ENCODE peak calls at places on chromosomes 4 and X, in nine cellular contexts. A, M, O, N, L, R, J, U and H are unnamed samples.

GRCh38 chr4:165991325-165992180 is 118.5 kb downstream of the TLL1 start:
- DNase-seq in A (no peak), M (peak), O (no peak), N (no peak), L (no peak), R (no peak), J (no peak), U (no peak), H (no peak)

GRCh38 chr4:40586034-40586433 is 43.6 kb downstream of the RBM47 start:
- DNase-seq in A (no peak), M (peak), O (no peak), N (no peak), L (no peak), R (no peak), J (no peak), U (no peak), H (no peak)

GRCh38 chr4:39855909-39856512 is 121.7 kb downstream of the PDS5A start:
- DNase-seq in A (no peak), M (peak), O (no peak), N (no peak), L (no peak), R (no peak), J (no peak), U (no peak), H (no peak)

GRCh38 chr4:10461091-10461849 is 4.0 kb upstream of the ZNF518B start:
- DNase-seq in A (peak), M (peak), O (peak), N (peak), L (peak), R (no peak), J (no peak), U (no peak), H (peak)

GRCh38 chr4:89661490-89661889 is 175.5 kb downstream of the SNCA start:
- DNase-seq in A (no peak), M (peak), O (no peak), N (no peak), L (no peak), R (no peak), J (no peak), U (no peak), H (no peak)

GRCh38 chrX:68710870-68711576 is 63.6 kb downstream of the STARD8 start:
- DNase-seq in A (peak), M (peak), O (no peak), N (no peak), L (peak), R (peak), J (peak), U (peak), H (peak)

GRCh38 chr4:107520368-107520767 is 199.7 kb downstream of the PAPSS1 start:
- DNase-seq in A (no peak), M (no peak), O (no peak), N (no peak), L (no peak), R (no peak), J (no peak), U (no peak), H (no peak)

GRCh38 chr4:4249876-4250275 is 1.9 kb upstream of the TMEM128 start:
- DNase-seq in A (no peak), M (no peak), O (no peak), N (no peak), L (no peak), R (no peak), J (no peak), U (no peak), H (no peak)

GRCh38 chr4:156230151-156230550 is 276.5 kb upstream of the CTSO start:
- DNase-seq in A (no peak), M (no peak), O (no peak), N (no peak), L (no peak), R (no peak), J (no peak), U (no peak), H (no peak)

GRCh38 chrX:107628662-107629532 is 587 bp downstream of the PRPS1 start:
- DNase-seq in A (peak), M (peak), O (peak), N (peak), L (peak), R (no peak), J (peak), U (peak), H (peak)

GRCh38 chr4:138204507-138204906 is 37.6 kb downstream of the SLC7A11 start:
- DNase-seq in A (no peak), M (no peak), O (no peak), N (no peak), L (no peak), R (no peak), J (no peak), U (no peak), H (no peak)

GRCh38 chr4:166274136-166274761 is 401.2 kb downstream of the TLL1 start:
- DNase-seq in A (no peak), M (peak), O (no peak), N (no peak), L (no peak), R (no peak), J (no peak), U (no peak), H (no peak)

GRCh38 chrX:47278684-47279083 is 45.9 kb downstream of the USP11 start:
- DNase-seq in A (no peak), M (peak), O (no peak), N (no peak), L (no peak), R (no peak), J (no peak), U (no peak), H (no peak)

GRCh38 chrX:40100537-40101429 is 3.0 kb upstream of the BCOR start:
- DNase-seq in A (no peak), M (no peak), O (no peak), N (no peak), L (no peak), R (no peak), J (no peak), U (no peak), H (no peak)

GRCh38 chrX:78673256-78673655 is 14.1 kb upstream of the RTL3 start:
- DNase-seq in A (no peak), M (peak), O (no peak), N (no peak), L (no peak), R (no peak), J (no peak), U (no peak), H (no peak)